ENCODE peak calls at places on chromosomes 13 and 19, in five cellular contexts. Q is foreskin fibroblast, S is A673, V is heart right ventricle, R is right atrium auricular region. P is an unnamed sample.

GRCh38 chr19:5352229-5352763 is 11.7 kb upstream of the PTPRS start:
- DNase-seq in Q (no peak), S (peak), V (no peak), R (no peak), P (no peak)

GRCh38 chr19:10286803-10287737 is at the start of gene ICAM4:
- DNase-seq in Q (peak), S (peak), V (peak), R (no peak), P (peak)

GRCh38 chr19:37079238-37079637 is 1.0 kb downstream of the ZNF420 start:
- DNase-seq in Q (peak), S (no peak), V (no peak), R (no peak), P (no peak)

GRCh38 chr13:63773476-63773875 is 2357.8 kb upstream of the PCDH20 start:
- DNase-seq in Q (peak), S (peak), V (no peak), R (no peak), P (no peak)

GRCh38 chr19:47541507-47541906 is 26.6 kb upstream of the NAPA start:
- DNase-seq in Q (no peak), S (no peak), V (no peak), R (no peak), P (no peak)

GRCh38 chr19:38635483-38636399 is 11.7 kb upstream of the ACTN4 start:
- DNase-seq in Q (no peak), S (no peak), V (no peak), R (no peak), P (no peak)

GRCh38 chr13:94712812-94713555 is 639 bp upstream of the SOX21 start:
- DNase-seq in Q (peak), S (peak), V (no peak), R (no peak), P (peak)

GRCh38 chr13:36875431-36875830 is 44.6 kb downstream of the SMAD9 start:
- DNase-seq in Q (no peak), S (no peak), V (no peak), R (no peak), P (no peak)

GRCh38 chr13:30720470-30720869 is 14.9 kb upstream of the ALOX5AP start:
- DNase-seq in Q (peak), S (no peak), V (no peak), R (no peak), P (no peak)

GRCh38 chr19:1223018-1223855 is 14.6 kb downstream of the CBARP start:
- DNase-seq in Q (peak), S (peak), V (no peak), R (no peak), P (peak)

GRCh38 chr19:7918615-7919421 is 1.3 kb upstream of the SNAPC2 start:
- DNase-seq in Q (no peak), S (no peak), V (no peak), R (no peak), P (peak)

GRCh38 chr19:11324079-11324661 is 15.3 kb downstream of the RAB3D start:
- DNase-seq in Q (peak), S (peak), V (peak), R (peak), P (no peak)

GRCh38 chr19:8151499-8152035 is 2.2 kb upstream of the FBN3 start:
- DNase-seq in Q (no peak), S (no peak), V (no peak), R (no peak), P (no peak)

GRCh38 chr13:48486362-48486761 is 46.5 kb downstream of the RCBTB2 start:
- DNase-seq in Q (no peak), S (no peak), V (no peak), R (no peak), P (no peak)

GRCh38 chr13:83503424-83503823 is 378.9 kb downstream of the SLITRK1 start:
- DNase-seq in Q (peak), S (peak), V (no peak), R (no peak), P (no peak)

GRCh38 chr19:13055213-13056051 is 47.2 kb downstream of the LYL1 start:
- DNase-seq in Q (peak), S (peak), V (peak), R (peak), P (peak)

GRCh38 chr19:2226051-2226839 is 9.9 kb downstream of the PLEKHJ1 start:
- DNase-seq in Q (no peak), S (no peak), V (no peak), R (no peak), P (no peak)

GRCh38 chr13:113143466-113144254 is 14.8 kb upstream of the PROZ start:
- DNase-seq in Q (no peak), S (no peak), V (no peak), R (no peak), P (no peak)

GRCh38 chr19:7159105-7159933 is 89.8 kb downstream of the ZNF557 start:
- DNase-seq in Q (peak), S (peak), V (peak), R (peak), P (no peak)

GRCh38 chr13:25217023-25217909 is 45.2 kb upstream of the AMER2 start:
- DNase-seq in Q (peak), S (peak), V (no peak), R (no peak), P (no peak)

GRCh38 chr13:110006304-110006703 is 219.9 kb upstream of the IRS2 start:
- DNase-seq in Q (no peak), S (no peak), V (no peak), R (no peak), P (no peak)

GRCh38 chr19:7645656-7646425 is 8.9 kb downstream of the STXBP2 start:
- DNase-seq in Q (no peak), S (no peak), V (no peak), R (no peak), P (no peak)

GRCh38 chr13:80341098-80341701 is at the start of gene SPRY2:
- DNase-seq in Q (peak), S (peak), V (peak), R (peak), P (peak)

GRCh38 chr13:36915106-36915505 is 4.9 kb downstream of the SMAD9 start:
- DNase-seq in Q (no peak), S (peak), V (no peak), R (no peak), P (no peak)

GRCh38 chr19:34241513-34242337 is 12.6 kb upstream of the GARRE1 start:
- DNase-seq in Q (peak), S (no peak), V (no peak), R (no peak), P (peak)

GRCh38 chr13:110641055-110642015 is 26.0 kb downstream of the NAXD start:
- DNase-seq in Q (peak), S (no peak), V (peak), R (no peak), P (no peak)

GRCh38 chr13:42720116-42720857 is 61.1 kb upstream of the FAM216B start:
- DNase-seq in Q (peak), S (peak), V (no peak), R (no peak), P (no peak)

GRCh38 chr19:41427647-41428480 is 690 bp upstream of the B3GNT8 start:
- DNase-seq in Q (peak), S (peak), V (no peak), R (no peak), P (peak)

GRCh38 chr13:91621161-91621560 is 222.7 kb downstream of the GPC5 start:
- DNase-seq in Q (no peak), S (no peak), V (no peak), R (no peak), P (no peak)

GRCh38 chr13:51726446-51727185 is 77.3 kb downstream of the DHRS12 start:
- DNase-seq in Q (peak), S (no peak), V (no peak), R (no peak), P (no peak)

GRCh38 chr19:43560687-43561086 is 14.6 kb downstream of the XRCC1 start:
- DNase-seq in Q (peak), S (no peak), V (no peak), R (no peak), P (peak)
- TF ChIP-seq CTCF in Q (no peak), S (no peak), V (no peak), R (no peak), P (no peak)

GRCh38 chr13:85896516-85897450 is 97.6 kb upstream of the SLITRK6 start:
- DNase-seq in Q (no peak), S (peak), V (no peak), R (no peak), P (no peak)
- TF ChIP-seq CTCF in Q (no peak), S (peak), V (no peak), R (no peak), P (peak)

GRCh38 chr13:22256111-22256639 is 585.3 kb downstream of the FGF9 start:
- DNase-seq in Q (no peak), S (no peak), V (no peak), R (no peak), P (no peak)
- TF ChIP-seq CTCF in Q (no peak), S (peak), V (no peak), R (peak), P (no peak)

GRCh38 chr13:78587395-78587794 is 16.0 kb downstream of the POU4F1 start:
- DNase-seq in Q (no peak), S (no peak), V (no peak), R (no peak), P (no peak)

GRCh38 chr13:78589206-78589605 is 14.1 kb downstream of the POU4F1 start:
- DNase-seq in Q (peak), S (peak), V (no peak), R (no peak), P (no peak)

DNA sequence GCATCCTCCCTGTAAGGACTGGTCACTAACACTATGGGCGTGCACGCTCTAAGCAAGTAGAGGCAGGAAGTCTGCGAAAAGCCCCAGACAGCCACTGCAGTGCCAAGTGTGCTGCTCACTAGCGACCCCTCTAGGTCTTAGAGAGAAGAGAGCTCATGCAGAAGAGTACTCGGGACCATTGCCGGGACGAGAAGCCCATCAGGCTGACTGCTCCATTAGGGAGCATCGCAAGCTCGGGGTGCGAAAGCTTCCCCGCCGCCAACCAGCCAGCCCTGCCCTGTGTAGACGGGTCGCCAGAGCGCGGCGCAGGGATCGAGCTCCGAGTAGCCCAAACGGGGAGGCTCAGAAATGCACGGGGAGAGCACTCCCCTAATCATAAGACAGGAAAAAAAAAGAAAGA is 16.6 kb downstream of the POU4F1 start:
- DNase-seq in Q (no peak), S (peak), V (no peak), R (no peak), P (no peak)
- TF ChIP-seq CTCF in Q (peak), S (peak), V (no peak), R (no peak), P (peak)

GRCh38 chr19:17830567-17831418 is 9.5 kb upstream of the INSL3 start:
- DNase-seq in Q (peak), S (peak), V (peak), R (no peak), P (peak)

GRCh38 chr19:17831419-17831888 is 10.1 kb upstream of the INSL3 start:
- DNase-seq in Q (no peak), S (no peak), V (no peak), R (no peak), P (no peak)

GRCh38 chr19:17832443-17833208 is 11.3 kb upstream of the INSL3 start:
- DNase-seq in Q (no peak), S (no peak), V (no peak), R (no peak), P (no peak)

GRCh38 chr19:17826508-17827056 is 5.3 kb upstream of the INSL3 start:
- DNase-seq in Q (no peak), S (no peak), V (no peak), R (no peak), P (no peak)

DNA sequence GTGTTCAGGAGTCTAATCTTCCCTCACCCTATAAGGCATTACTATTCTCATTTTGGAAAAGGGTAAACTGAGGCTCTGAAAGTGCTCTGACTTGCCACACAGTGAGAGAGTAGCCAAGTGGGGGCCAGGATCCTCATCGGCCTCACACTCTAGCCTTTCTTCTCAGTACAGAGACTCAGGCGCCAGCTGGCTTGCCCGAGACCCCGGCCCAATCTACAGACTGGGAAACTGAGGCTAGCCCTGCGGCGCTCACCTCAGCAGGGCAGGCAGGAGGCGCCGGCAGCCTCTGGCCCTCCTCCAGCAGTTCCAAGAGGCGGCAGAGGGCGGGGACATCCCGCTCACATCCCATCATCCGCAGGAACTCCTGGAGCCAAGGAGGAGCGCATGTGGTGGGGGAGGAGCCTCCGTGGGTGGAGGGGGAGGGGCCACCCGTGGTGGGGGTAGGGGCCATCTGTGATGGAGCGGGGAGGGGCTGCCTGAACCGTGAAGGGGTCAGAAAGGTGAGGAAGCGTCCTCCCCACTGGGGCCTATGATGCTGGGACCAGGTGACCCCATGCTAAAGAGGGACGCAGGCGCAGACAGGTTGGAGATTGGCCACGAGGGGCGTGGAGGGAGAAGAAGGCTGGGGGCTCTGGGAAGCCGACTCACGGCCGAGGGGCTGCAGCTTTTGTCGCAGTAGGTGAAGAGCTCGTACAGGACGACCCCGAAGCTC is 8.7 kb upstream of the INSL3 start:
- DNase-seq in Q (peak), S (no peak), V (no peak), R (no peak), P (peak)
- TF ChIP-seq CTCF in Q (no peak), S (no peak), V (no peak), R (no peak), P (no peak)

GRCh38 chr13:60759499-60759898 is 362.5 kb downstream of the TDRD3 start:
- DNase-seq in Q (no peak), S (peak), V (no peak), R (no peak), P (no peak)
- TF ChIP-seq CTCF in Q (no peak), S (no peak), V (no peak), R (no peak), P (no peak)

P was measured in glutamatergic neuron.